ENCODE peak calls at places on chromosome 5, in eight cellular contexts. Q is SW 1271; L is transverse colon; A is NCI-H2081; T is activated naive CD4-positive, alpha-beta T cell treated with anti-CD3 and anti-CD28 coated beads, Interleukin-2, amount 50 U/mL, for 72 hours; X is astrocyte of the cerebellum; N is cortex of kidney; M is stimulated activated CD8-positive, alpha-beta memory T cell treated with anti-CD3 and anti-CD28 coated beads, Interleukin-2, amount 100 ng/mL, for 1 hour. S is an unnamed sample.
A peak's percentile ranks its signal among the peaks of the same experiment; 100 is the strongest.

GRCh38 chr5:141835928-141836667 is 42.1 kb downstream of the PCDH1 start:
- DNase-seq in Q (no peak), L (no peak), A (no peak), T (no peak), X (no peak), N (no peak), M (no peak), S (no peak)

GRCh38 chr5:2756211-2756746 is 4.8 kb upstream of the IRX2 start:
- DNase-seq in Q (no peak), L (no peak), A (no peak), T (no peak), X (no peak), N (no peak), M (no peak), S (no peak)

GRCh38 chr5:28766565-28767158 is 1728.3 kb upstream of the CDH9 start:
- DNase-seq in Q (peak; percentile 56), L (no peak), A (peak; percentile 80), T (no peak), X (peak; percentile 60), N (no peak), M (no peak), S (no peak)

GRCh38 chr5:350355-350754 is 28.8 kb downstream of the AHRR start:
- DNase-seq in Q (no peak), L (no peak), A (no peak), T (no peak), X (no peak), N (no peak), M (no peak), S (no peak)

GRCh38 chr5:91641730-91642350 is 258.7 kb upstream of the ARRDC3 start:
- DNase-seq in Q (peak; percentile 68), L (no peak), A (peak; percentile 37), T (no peak), X (peak; percentile 58), N (no peak), M (no peak), S (no peak)

GRCh38 chr5:148684528-148684927 is 30.2 kb upstream of the HTR4 start:
- DNase-seq in Q (no peak), L (no peak), A (no peak), T (no peak), X (no peak), N (no peak), M (no peak), S (no peak)

GRCh38 chr5:89315194-89315593 is 432.2 kb upstream of the MEF2C start:
- DNase-seq in Q (no peak), L (no peak), A (peak; percentile 47), T (no peak), X (peak; percentile 82), N (no peak), M (no peak), S (no peak)

GRCh38 chr5:1529498-1529897 is 5.7 kb upstream of the LPCAT1 start:
- DNase-seq in Q (no peak), L (no peak), A (no peak), T (no peak), X (no peak), N (no peak), M (no peak), S (no peak)

GRCh38 chr5:135829681-135830383 is 4.6 kb upstream of the SLC25A48 start:
- DNase-seq in Q (peak; percentile 67), L (peak; percentile 76), A (peak; percentile 67), T (peak; percentile 66), X (peak; percentile 20), N (no peak), M (no peak), S (peak; percentile 1)

GRCh38 chr5:125311743-125312142 is 565.3 kb upstream of the ZNF608 start:
- DNase-seq in Q (peak; percentile 22), L (no peak), A (no peak), T (no peak), X (peak; percentile 67), N (no peak), M (no peak), S (no peak)

GRCh38 chr5:132012385-132013005 is 1.0 kb upstream of the ACSL6 start:
- DNase-seq in Q (no peak), L (peak; percentile 7), A (no peak), T (no peak), X (peak; percentile 69), N (no peak), M (no peak), S (no peak)

GRCh38 chr5:123992641-123993040 is 480.7 kb downstream of the CSNK1G3 start:
- DNase-seq in Q (no peak), L (no peak), A (no peak), T (no peak), X (no peak), N (no peak), M (no peak), S (no peak)

GRCh38 chr5:120152472-120152871 is 311.6 kb upstream of the PRR16 start:
- DNase-seq in Q (peak; percentile 43), L (no peak), A (no peak), T (no peak), X (peak; percentile 4), N (no peak), M (no peak), S (no peak)

GRCh38 chr5:81971086-81971693 is 633 bp upstream of the ATG10 start:
- DNase-seq in Q (peak; percentile 49), L (peak; percentile 9), A (peak; percentile 8), T (peak; percentile 9), X (no peak), N (no peak), M (no peak), S (no peak)

GRCh38 chr5:138449501-138450239 is 10.8 kb downstream of the REEP2 start:
- DNase-seq in Q (peak; percentile 83), L (peak; percentile 90), A (peak; percentile 73), T (peak; percentile 91), X (peak; percentile 68), N (no peak), M (peak; percentile 63), S (peak; percentile 28)

GRCh38 chr5:5598547-5599113 is 176.2 kb downstream of the ICE1 start:
- DNase-seq in Q (no peak), L (no peak), A (no peak), T (no peak), X (no peak), N (no peak), M (no peak), S (no peak)